ENCODE peak calls at places on chromosomes 3 and 15, in five cellular contexts. L, K, F, W and X are unnamed samples. For H3K4me1, the result is how much of the 10 kb centered on the place peaks cover.

GRCh38 chr15:66760968-66761722 is 59.1 kb downstream of the SMAD6 start:
- DNase-seq in L (no peak), K (no peak), F (no peak), W (no peak), X (no peak)

GRCh38 chr3:137105277-137105977 is 147.6 kb downstream of the IL20RB start:
- DNase-seq in L (peak), K (peak), F (peak), W (peak), X (peak)

GRCh38 chr3:172138792-172139507 is 99.6 kb downstream of the FNDC3B start:
- DNase-seq in L (peak), K (no peak), F (peak), W (no peak), X (no peak)

GRCh38 chr3:134796313-134797079 is 1.4 kb downstream of the EPHB1 start:
- DNase-seq in L (no peak), K (peak), F (no peak), W (no peak), X (no peak)

GRCh38 chr15:57500256-57500655 is 91.4 kb upstream of the MYZAP start:
- DNase-seq in L (no peak), K (no peak), F (no peak), W (no peak), X (no peak)

GRCh38 chr15:90300988-90301715 is 35.7 kb downstream of the NGRN start:
- DNase-seq in L (peak), K (peak), F (peak), W (peak), X (peak)

GRCh38 chr3:23331141-23331935 is 128.2 kb downstream of the UBE2E2 start:
- DNase-seq in L (no peak), K (no peak), F (no peak), W (no peak), X (no peak)

GRCh38 chr15:99315636-99316035 is 64.4 kb downstream of the LRRC28 start:
- DNase-seq in L (no peak), K (peak), F (no peak), W (peak), X (no peak)

GRCh38 chr3:3129579-3129978 is 2.8 kb downstream of the TRNT1 start:
- DNase-seq in L (no peak), K (no peak), F (no peak), W (no peak), X (no peak)

GRCh38 chr3:170414202-170414663 is 4.4 kb upstream of the CLDN11 start:
- DNase-seq in L (peak), K (peak), F (peak), W (peak), X (peak)

GRCh38 chr3:14616606-14617507 is 34.7 kb upstream of the CCDC174 start:
- DNase-seq in L (no peak), K (no peak), F (no peak), W (no peak), X (no peak)

GRCh38 chr3:51942603-51943450 is 664 bp downstream of the PARP3 start:
- DNase-seq in L (peak), K (no peak), F (peak), W (peak), X (no peak)

GRCh38 chr15:57610130-57610529 is 18.4 kb downstream of the MYZAP start:
- DNase-seq in L (no peak), K (no peak), F (peak), W (peak), X (no peak)

GRCh38 chr3:65439641-65440040 is 599.1 kb downstream of the MAGI1 start:
- DNase-seq in L (peak), K (peak), F (peak), W (peak), X (no peak)

GRCh38 chr3:124772081-124772831 is 42.0 kb downstream of the UMPS start:
- DNase-seq in L (peak), K (no peak), F (peak), W (no peak), X (no peak)

GRCh38 chr3:60333710-60334109 is 917.5 kb downstream of the FHIT start:
- DNase-seq in L (no peak), K (no peak), F (no peak), W (no peak), X (no peak)

GRCh38 chr3:24508423-24508839 is 13.8 kb upstream of the THRB start:
- DNase-seq in L (no peak), K (no peak), F (no peak), W (no peak), X (no peak)

GRCh38 chr15:65450556-65450955 is 27.8 kb upstream of the IGDCC4 start:
- DNase-seq in L (no peak), K (no peak), F (no peak), W (no peak), X (no peak)

GRCh38 chr3:157079677-157080369 is 80.1 kb downstream of the CCNL1 start:
- DNase-seq in L (no peak), K (no peak), F (no peak), W (no peak), X (no peak)

GRCh38 chr3:157074490-157074889 is 85.5 kb downstream of the CCNL1 start:
- DNase-seq in L (no peak), K (no peak), F (no peak), W (no peak), X (no peak)

GRCh38 chr3:157078131-157078835 is 81.7 kb downstream of the CCNL1 start:
- DNase-seq in L (no peak), K (no peak), F (no peak), W (no peak), X (no peak)

GRCh38 chr3:157075693-157076420 is 84.1 kb downstream of the CCNL1 start:
- DNase-seq in L (no peak), K (no peak), F (no peak), W (no peak), X (no peak)

GRCh38 chr3:157077565-157077991 is 82.4 kb downstream of the CCNL1 start:
- DNase-seq in L (no peak), K (peak), F (peak), W (no peak), X (no peak)
- TF ChIP-seq CTCF in L (no peak), K (peak), F (no peak), W (peak), X (peak)

GRCh38 chr3:138911621-138912020 is 35.3 kb downstream of the FOXL2 start:
- DNase-seq in L (no peak), K (no peak), F (no peak), W (no peak), X (no peak)

GRCh38 chr3:138909904-138910303 is 37.0 kb downstream of the FOXL2 start:
- DNase-seq in L (no peak), K (no peak), F (no peak), W (no peak), X (no peak)

GRCh38 chr3:138914870-138915502 is 32.0 kb downstream of the FOXL2 start:
- DNase-seq in L (peak), K (peak), F (peak), W (no peak), X (peak)

GRCh38 chr3:138908815-138909214 is 38.1 kb downstream of the FOXL2 start:
- DNase-seq in L (no peak), K (no peak), F (no peak), W (no peak), X (no peak)

DNA sequence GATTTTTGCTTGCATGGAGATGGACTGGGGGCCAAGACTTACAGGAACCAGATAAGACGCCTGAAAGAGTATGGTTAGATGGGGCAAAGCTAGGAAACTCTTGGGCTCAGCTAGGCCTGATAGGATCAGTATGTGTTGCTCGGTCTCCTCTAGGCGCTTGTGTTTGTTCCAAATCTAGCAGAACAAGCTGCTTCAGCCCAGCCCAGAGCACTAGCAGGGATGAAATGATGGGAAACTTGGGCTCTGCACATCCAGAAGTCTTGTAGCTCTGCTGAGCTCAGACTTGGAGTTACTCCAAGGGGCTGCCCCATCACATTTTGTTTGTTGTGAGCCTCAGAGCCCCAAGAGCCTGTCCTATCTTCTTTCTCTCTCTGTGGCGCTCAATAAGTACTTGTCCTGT is 34.7 kb downstream of the FOXL2 start:
- DNase-seq in L (peak), K (no peak), F (no peak), W (no peak), X (no peak)
- TF ChIP-seq REST in L (no peak), K (no peak), F (no peak), W (no peak), X (no peak)

GRCh38 chr3:11567516-11568467 is 75.9 kb downstream of the VGLL4 start:
- DNase-seq in L (no peak), K (no peak), F (peak), W (peak), X (no peak)
- H3K4me1 ChIP-seq in L (under half), K (under half), F (under half), W (under half), X (under half)

GRCh38 chr15:68972201-68973065 is 42.1 kb upstream of the NOX5 start:
- DNase-seq in L (no peak), K (no peak), F (no peak), W (no peak), X (no peak)

GRCh38 chr15:68969298-68969697 is 39.0 kb downstream of the SPESP1 start:
- DNase-seq in L (no peak), K (no peak), F (no peak), W (no peak), X (no peak)

GRCh38 chr15:68962464-68962863 is 32.1 kb downstream of the SPESP1 start:
- DNase-seq in L (no peak), K (no peak), F (no peak), W (no peak), X (no peak)

GRCh38 chr15:68967948-68968347 is 37.6 kb downstream of the SPESP1 start:
- DNase-seq in L (no peak), K (no peak), F (no peak), W (no peak), X (no peak)

GRCh38 chr15:68966996-68967395 is 36.7 kb downstream of the SPESP1 start:
- DNase-seq in L (no peak), K (no peak), F (no peak), W (no peak), X (no peak)
- TF ChIP-seq CTCF in L (no peak), K (no peak), F (no peak), W (no peak), X (no peak)

DNA sequence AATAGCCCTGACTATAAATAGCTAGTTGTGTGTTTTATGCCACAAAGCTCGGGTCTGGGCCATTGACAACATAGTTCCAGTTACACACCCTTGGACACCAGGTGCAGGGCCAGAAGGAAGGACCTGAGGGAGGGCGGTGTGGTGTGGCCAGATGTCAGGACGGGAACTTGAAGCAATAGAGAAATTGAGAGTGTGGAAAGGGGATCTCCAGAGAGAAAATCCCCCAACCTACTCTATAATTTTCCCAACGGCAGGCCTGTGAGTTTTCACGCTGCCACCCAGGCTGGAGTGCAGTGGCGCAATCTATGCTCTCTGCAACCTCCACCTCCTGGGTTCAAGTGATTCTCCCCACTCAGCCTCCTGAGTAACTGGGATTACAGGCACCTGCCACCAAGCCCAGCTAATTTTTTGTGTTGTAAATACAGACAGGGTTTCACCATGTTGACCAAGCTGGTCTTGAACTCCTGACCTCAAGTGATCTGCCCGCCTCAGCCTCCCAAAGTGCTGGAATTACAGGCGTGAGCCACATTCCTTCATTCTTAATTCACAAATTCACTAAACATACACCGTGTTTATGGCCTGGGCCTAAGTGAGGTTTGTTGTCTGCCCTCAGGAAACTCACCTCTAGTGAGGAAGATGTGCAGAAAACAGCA is 70.8 kb upstream of the KLF13 start:
- DNase-seq in L (no peak), K (no peak), F (no peak), W (no peak), X (no peak)
- TF ChIP-seq REST in L (no peak), K (no peak), F (no peak), W (no peak), X (no peak)

DNA sequence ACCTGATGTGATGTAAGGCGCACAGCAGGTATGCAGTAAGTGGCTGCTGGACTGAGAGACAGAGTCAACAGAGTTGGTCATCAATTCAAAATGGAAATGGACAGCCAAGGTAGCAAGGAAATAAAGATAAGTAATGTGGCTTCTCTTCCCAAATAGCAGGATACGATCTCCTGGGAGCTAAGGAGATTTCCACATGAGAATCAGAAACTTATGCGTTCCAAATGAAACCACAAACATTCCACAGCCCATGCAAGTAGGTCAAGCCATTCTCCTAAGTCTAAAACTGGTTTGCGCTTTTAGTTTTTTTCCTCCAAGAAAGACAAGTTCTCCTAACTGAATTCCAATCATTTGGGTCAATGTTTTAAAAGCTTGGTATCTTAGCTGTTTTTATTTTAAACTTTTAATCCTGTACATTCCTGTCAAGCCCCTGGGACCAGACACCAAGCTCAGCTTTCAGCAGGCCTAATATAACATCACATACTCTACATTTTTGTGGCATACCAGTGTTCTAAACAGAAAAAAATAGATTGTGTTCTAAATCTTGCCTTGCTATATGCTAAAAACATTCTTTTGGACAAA is 73.7 kb upstream of the TSPAN3 start:
- DNase-seq in L (no peak), K (peak), F (no peak), W (no peak), X (no peak)
- H3K4me1 ChIP-seq in L (under half), K (under half), F (under half), W (under half), X (under half)

DNA sequence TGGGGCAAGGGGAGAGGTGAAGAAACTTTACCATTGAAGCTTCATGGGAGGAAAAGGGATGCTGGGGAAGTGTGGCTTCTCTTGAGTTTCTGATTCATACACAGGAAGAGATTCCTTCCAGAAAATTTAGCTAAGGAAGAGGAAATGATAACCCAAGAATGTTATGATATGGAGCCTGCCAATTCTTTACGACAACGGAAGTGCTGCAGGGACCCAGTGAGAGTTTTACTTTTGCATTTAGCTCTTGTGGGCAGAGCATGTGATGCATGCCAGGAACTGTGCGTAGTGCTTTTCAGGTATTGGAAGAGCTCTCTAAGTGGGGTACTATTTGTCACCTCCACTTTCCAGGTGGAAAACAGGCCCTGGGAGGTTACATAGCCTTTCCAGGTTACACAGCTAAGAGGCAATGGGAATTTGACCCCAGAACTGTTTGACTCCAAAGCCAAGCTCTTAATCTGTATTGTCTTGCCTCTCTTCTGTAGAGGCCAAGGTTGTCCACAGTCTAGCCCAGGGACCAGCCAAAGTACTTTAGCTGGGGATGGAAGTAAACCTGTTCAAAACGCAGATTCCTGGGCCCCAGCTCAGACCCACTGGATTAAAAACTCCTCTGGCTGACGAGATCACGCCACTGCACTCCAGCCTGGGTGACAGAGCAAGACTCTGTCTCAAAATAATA is 23.0 kb downstream of the CMTM7 start:
- DNase-seq in L (no peak), K (no peak), F (no peak), W (no peak), X (no peak)
- TF ChIP-seq CTCF in L (no peak), K (no peak), F (no peak), W (no peak), X (no peak)

GRCh38 chr15:42608767-42609488 is 33.5 kb downstream of the STARD9 start:
- DNase-seq in L (no peak), K (no peak), F (no peak), W (no peak), X (no peak)

GRCh38 chr15:42611532-42611931 is 36.1 kb downstream of the STARD9 start:
- DNase-seq in L (no peak), K (no peak), F (no peak), W (no peak), X (no peak)

GRCh38 chr15:42605281-42605744 is 29.9 kb downstream of the STARD9 start:
- DNase-seq in L (no peak), K (no peak), F (no peak), W (no peak), X (no peak)

GRCh38 chr15:42603978-42604377 is 28.6 kb downstream of the STARD9 start:
- DNase-seq in L (no peak), K (no peak), F (no peak), W (no peak), X (no peak)

GRCh38 chr15:42608110-42608531 is 32.7 kb downstream of the STARD9 start:
- DNase-seq in L (no peak), K (no peak), F (no peak), W (no peak), X (no peak)
- TF ChIP-seq REST in L (no peak), K (no peak), F (no peak), W (no peak), X (no peak)

GRCh38 chr3:111616417-111617105 is 21.4 kb upstream of the ZBED2 start:
- DNase-seq in L (no peak), K (no peak), F (peak), W (no peak), X (no peak)

GRCh38 chr3:111610612-111611054 is 15.5 kb upstream of the ZBED2 start:
- DNase-seq in L (no peak), K (no peak), F (no peak), W (peak), X (no peak)

GRCh38 chr3:111615880-111616279 is 20.7 kb upstream of the ZBED2 start:
- DNase-seq in L (no peak), K (no peak), F (no peak), W (no peak), X (no peak)

GRCh38 chr3:111610189-111610588 is 15.0 kb upstream of the ZBED2 start:
- DNase-seq in L (no peak), K (no peak), F (no peak), W (no peak), X (no peak)

DNA sequence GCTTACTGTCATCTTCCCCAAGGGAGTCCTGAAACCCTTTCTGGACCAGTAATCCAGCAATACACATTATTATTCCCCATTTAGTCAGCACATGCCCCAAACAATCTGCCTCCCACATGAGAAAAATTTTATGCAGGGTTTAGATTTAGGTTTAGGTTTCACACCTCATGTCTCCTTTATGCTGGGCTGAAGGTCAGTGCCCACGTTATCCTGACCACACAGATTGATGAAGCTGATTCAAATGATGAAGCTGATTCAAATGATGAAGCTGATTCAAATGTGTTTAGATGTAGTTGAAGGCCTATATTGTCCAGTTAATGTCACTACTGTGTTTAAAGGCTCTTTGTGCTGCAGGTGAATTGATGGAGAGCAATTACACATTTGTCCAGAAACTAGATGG is 18.1 kb upstream of the ZBED2 start:
- DNase-seq in L (no peak), K (no peak), F (no peak), W (no peak), X (no peak)
- H3K4me1 ChIP-seq in L (under half), K (under half), F (under half), W (under half), X (under half)